ENCODE peak calls at places on chromosomes 7 and 10, in four cellular contexts. P is nephron progenitor cell, D is spleen, F is neural crest cell. O is an unnamed sample.

GRCh38 chr10:80945267-80945880 is 407.7 kb downstream of the SH2D4B start:
- DNase-seq in P (no peak), D (no peak), F (no peak), O (no peak)

GRCh38 chr7:47327306-47327697 is 254.6 kb downstream of the TNS3 start:
- DNase-seq in P (no peak), D (no peak), F (no peak), O (no peak)

GRCh38 chr10:130371686-130372085 is 235.5 kb downstream of the GLRX3 start:
- DNase-seq in P (no peak), D (no peak), F (no peak), O (no peak)

GRCh38 chr7:86939197-86939814 is 120.1 kb downstream of the ELAPOR2 start:
- DNase-seq in P (peak), D (no peak), F (peak), O (no peak)

GRCh38 chr10:24418532-24418931 is 209.6 kb downstream of the KIAA1217 start:
- DNase-seq in P (no peak), D (no peak), F (no peak), O (no peak)

GRCh38 chr7:151276651-151277590 is 28.4 kb upstream of the SMARCD3 start:
- DNase-seq in P (peak), D (peak), F (peak), O (no peak)

GRCh38 chr10:28714401-28715053 is 37.2 kb downstream of the BAMBI start:
- DNase-seq in P (no peak), D (no peak), F (no peak), O (no peak)

GRCh38 chr10:97714401-97715258 is 1.1 kb downstream of the MARVELD1 start:
- DNase-seq in P (peak), D (peak), F (peak), O (peak)

GRCh38 chr10:124240721-124241350 is 147.4 kb upstream of the CHST15 start:
- DNase-seq in P (no peak), D (no peak), F (no peak), O (no peak)

GRCh38 chr10:4240641-4241197 is 455.7 kb upstream of the KLF6 start:
- DNase-seq in P (no peak), D (no peak), F (no peak), O (no peak)

GRCh38 chr10:3636356-3637181 is 148.4 kb downstream of the KLF6 start:
- DNase-seq in P (no peak), D (no peak), F (no peak), O (no peak)

GRCh38 chr10:66586897-66587679 is 338.7 kb upstream of the LRRTM3 start:
- DNase-seq in P (no peak), D (no peak), F (no peak), O (no peak)

GRCh38 chr7:23012797-23013714 is 874 bp downstream of the HYCC1 start:
- DNase-seq in P (peak), D (peak), F (peak), O (no peak)

GRCh38 chr7:11177793-11178192 is 204.1 kb downstream of the PHF14 start:
- DNase-seq in P (no peak), D (no peak), F (no peak), O (no peak)

GRCh38 chr7:140654109-140654387 is 13.4 kb upstream of the DENND2A start:
- DNase-seq in P (no peak), D (no peak), F (no peak), O (no peak)

GRCh38 chr10:62554632-62555199 is 180.5 kb downstream of the ZNF365 start:
- DNase-seq in P (peak), D (no peak), F (no peak), O (no peak)

GRCh38 chr7:93044147-93044810 is 73.5 kb downstream of the SAMD9 start:
- DNase-seq in P (no peak), D (no peak), F (no peak), O (no peak)

GRCh38 chr7:46115410-46115809 is 194.3 kb upstream of the IGFBP3 start:
- DNase-seq in P (no peak), D (no peak), F (no peak), O (no peak)

GRCh38 chr10:44991571-44991970 is 9.2 kb upstream of the ZNF22 start:
- DNase-seq in P (no peak), D (no peak), F (no peak), O (no peak)

GRCh38 chr7:108253275-108254044 is 123.3 kb upstream of the LAMB4 start:
- DNase-seq in P (no peak), D (no peak), F (no peak), O (no peak)

GRCh38 chr7:16420649-16421332 is 547 bp downstream of the CRPPA start:
- DNase-seq in P (peak), D (peak), F (peak), O (peak)
- TF ChIP-seq CTCF in P (peak), D (peak), F (peak), O (peak)

DNA sequence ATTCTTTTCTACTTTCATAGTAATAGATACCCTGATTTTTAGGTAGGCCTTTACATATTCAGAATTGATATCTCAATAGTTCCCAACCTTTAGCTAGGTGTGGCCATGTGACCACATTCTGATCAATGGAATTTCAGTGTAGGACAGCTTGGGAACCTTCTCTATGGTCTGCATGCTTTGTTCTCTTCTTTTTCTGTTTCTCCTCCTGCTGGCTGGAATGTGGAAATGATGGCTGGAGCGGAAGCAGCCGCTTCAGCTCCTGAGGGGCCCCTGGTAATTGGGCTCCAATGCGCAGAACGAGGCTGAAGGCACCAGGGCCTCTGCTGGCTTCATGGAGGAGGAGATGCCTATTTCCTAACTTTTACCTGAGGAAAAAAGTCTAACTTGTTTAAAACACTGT is 152.6 kb downstream of the ZMYND11 start:
- DNase-seq in P (no peak), D (no peak), F (no peak), O (no peak)
- TF ChIP-seq CTCF in P (peak), D (no peak), F (peak), O (peak)

GRCh38 chr7:115850774-115851173 is 179.8 kb downstream of the TFEC start:
- DNase-seq in P (no peak), D (no peak), F (no peak), O (no peak)

GRCh38 chr7:115851291-115851690 is 179.3 kb downstream of the TFEC start:
- DNase-seq in P (no peak), D (no peak), F (no peak), O (no peak)
- TF ChIP-seq CTCF in P (peak), D (no peak), F (peak), O (peak)

GRCh38 chr7:99525713-99526440 is 21.4 kb downstream of the ZKSCAN5 start:
- DNase-seq in P (no peak), D (no peak), F (no peak), O (no peak)
- TF ChIP-seq CTCF in P (no peak), D (no peak), F (peak), O (peak)

GRCh38 chr10:71748671-71749191 is 24.6 kb downstream of the VSIR start:
- DNase-seq in P (no peak), D (peak), F (no peak), O (no peak)
- TF ChIP-seq CTCF in P (no peak), D (peak), F (no peak), O (no peak)

DNA sequence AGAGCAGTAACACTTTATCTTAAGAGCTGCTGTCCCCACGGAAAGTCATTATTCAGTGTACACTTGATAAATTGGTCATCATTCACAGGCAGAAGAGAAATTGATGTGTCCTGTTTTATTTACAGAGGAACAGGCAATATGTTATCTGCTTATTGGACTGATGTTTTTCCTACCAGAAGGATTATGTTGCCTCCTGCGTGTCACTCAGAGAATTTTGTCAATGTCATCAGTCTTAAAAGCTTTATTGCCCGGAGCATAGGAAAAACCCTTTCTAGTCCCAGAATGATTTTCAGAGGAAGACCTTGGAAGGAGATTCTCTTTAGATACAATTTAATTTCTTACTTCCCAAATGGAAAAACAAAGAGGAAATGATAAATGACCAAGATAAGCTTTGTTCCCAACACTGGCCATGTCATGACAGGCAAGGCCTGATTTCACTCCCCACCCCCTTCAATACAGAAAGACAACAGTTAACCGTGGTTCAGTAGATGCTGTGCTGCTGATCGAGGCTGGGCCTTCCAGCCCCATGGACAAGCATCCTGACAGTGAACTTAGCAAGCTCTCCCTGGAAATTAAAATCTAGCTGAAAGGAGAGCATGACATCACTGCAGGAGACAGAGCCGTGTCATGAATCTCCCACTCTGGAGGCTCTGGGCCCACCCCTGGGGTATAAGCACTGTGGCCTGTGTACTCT is 118.7 kb upstream of the LYZL2 start:
- DNase-seq in P (no peak), D (no peak), F (no peak), O (no peak)
- TF ChIP-seq CTCF in P (no peak), D (no peak), F (no peak), O (no peak)

DNA sequence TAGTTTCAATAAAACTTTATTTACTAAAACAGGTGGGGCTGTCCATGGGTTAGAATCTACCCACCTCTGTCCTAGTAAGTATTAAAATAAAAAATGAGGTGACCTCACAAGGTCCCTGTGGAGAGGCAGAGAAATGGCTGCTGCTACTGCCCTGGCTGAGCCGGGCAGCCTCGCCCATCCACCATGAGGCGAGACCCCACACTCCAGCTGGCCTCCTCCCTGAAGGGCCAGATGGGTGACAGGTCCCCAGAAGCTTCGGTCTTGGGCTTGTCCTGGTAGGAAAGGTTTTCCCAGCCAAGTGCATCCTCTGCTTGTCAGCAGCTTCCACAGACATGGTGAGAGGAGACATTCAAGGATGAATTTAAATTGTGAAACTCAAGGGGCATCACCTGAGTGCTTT is 565.8 kb downstream of the PTPRN2 start:
- DNase-seq in P (no peak), D (peak), F (no peak), O (peak)
- TF ChIP-seq CTCF in P (no peak), D (no peak), F (no peak), O (no peak)

GRCh38 chr7:74373536-74373935 is 80.2 kb upstream of the GTF2IRD1 start:
- DNase-seq in P (no peak), D (no peak), F (no peak), O (no peak)

GRCh38 chr7:74372060-74372408 is 81.7 kb upstream of the GTF2IRD1 start:
- DNase-seq in P (no peak), D (no peak), F (no peak), O (no peak)

GRCh38 chr7:74375726-74376220 is 77.9 kb upstream of the GTF2IRD1 start:
- DNase-seq in P (no peak), D (no peak), F (no peak), O (no peak)

GRCh38 chr7:74371381-74372059 is 82.2 kb upstream of the GTF2IRD1 start:
- DNase-seq in P (peak), D (no peak), F (no peak), O (no peak)

DNA sequence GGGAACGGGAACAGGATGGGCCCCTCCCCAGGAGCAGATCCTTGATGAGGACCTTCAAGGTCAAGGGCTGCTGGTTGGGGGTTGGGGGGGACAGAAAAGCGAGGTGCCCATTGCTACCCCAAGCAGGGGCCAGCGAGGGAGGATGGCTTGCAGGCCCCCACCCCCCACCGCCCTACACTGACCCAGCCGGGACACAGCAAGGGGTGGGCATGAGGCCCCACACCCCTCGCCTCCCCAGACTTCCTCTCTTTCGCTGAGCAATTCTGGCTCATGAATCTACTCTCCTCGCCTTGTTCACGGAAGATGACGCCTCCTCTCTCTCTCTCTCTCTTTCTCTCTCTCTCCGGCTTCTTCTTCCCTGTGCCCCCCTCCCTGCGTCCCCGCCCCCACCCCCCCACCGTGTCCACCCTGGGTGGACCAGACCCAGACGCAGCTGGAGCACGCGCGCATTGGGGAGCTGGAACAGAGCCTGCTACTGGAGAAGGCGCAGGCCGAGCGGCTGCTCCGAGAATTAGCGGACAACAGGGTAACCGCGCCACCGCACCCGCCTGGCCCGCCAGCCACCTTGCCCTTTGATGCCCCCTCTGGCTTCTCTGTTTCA is 81.1 kb upstream of the GTF2IRD1 start:
- DNase-seq in P (peak), D (no peak), F (no peak), O (no peak)
- TF ChIP-seq CTCF in P (no peak), D (no peak), F (no peak), O (no peak)

GRCh38 chr7:26189000-26189539 is 11.5 kb downstream of the HNRNPA2B1 start:
- DNase-seq in P (no peak), D (no peak), F (no peak), O (no peak)
- TF ChIP-seq CTCF in P (no peak), D (no peak), F (no peak), O (no peak)

O was measured in type B pancreatic cell.